ENCODE peak calls at places on chromosomes 1 and 21, in ten cellular contexts. J, W, M, P, O, X, R, Q, Z and H are unnamed samples.

GRCh38 chr1:206895320-206895719 is 1.9 kb upstream of the IL24 start:
- DNase-seq in J (no peak), W (no peak), M (no peak), P (no peak), O (no peak), X (no peak), R (no peak), Q (no peak), Z (no peak), H (no peak)

GRCh38 chr1:17922833-17923232 is 167.7 kb downstream of the ACTL8 start:
- DNase-seq in J (no peak), W (no peak), M (peak), P (peak), O (no peak), X (peak), R (no peak), Q (peak), Z (peak), H (no peak)

GRCh38 chr1:19758227-19758830 is 41.4 kb downstream of the TMCO4 start:
- DNase-seq in J (no peak), W (no peak), M (no peak), P (no peak), O (peak), X (no peak), R (no peak), Q (peak), Z (no peak), H (peak)

GRCh38 chr1:203519896-203520295 is 25.9 kb downstream of the OPTC start:
- DNase-seq in J (no peak), W (no peak), M (no peak), P (no peak), O (no peak), X (no peak), R (no peak), Q (no peak), Z (no peak), H (no peak)

GRCh38 chr1:224650329-224650728 is 34.2 kb downstream of the CNIH3 start:
- DNase-seq in J (no peak), W (no peak), M (no peak), P (no peak), O (no peak), X (no peak), R (no peak), Q (no peak), Z (no peak), H (no peak)

GRCh38 chr1:201985355-201985754 is 2.9 kb downstream of the RNPEP start:
- DNase-seq in J (no peak), W (no peak), M (no peak), P (no peak), O (no peak), X (no peak), R (no peak), Q (no peak), Z (no peak), H (no peak)

GRCh38 chr1:26748351-26748750 is 39.4 kb upstream of the PIGV start:
- DNase-seq in J (no peak), W (no peak), M (no peak), P (no peak), O (no peak), X (no peak), R (no peak), Q (no peak), Z (no peak), H (no peak)

GRCh38 chr1:212692774-212693644 is 6.6 kb downstream of the BATF3 start:
- DNase-seq in J (no peak), W (no peak), M (no peak), P (no peak), O (no peak), X (no peak), R (no peak), Q (no peak), Z (no peak), H (no peak)

GRCh38 chr1:200776949-200777348 is 38.3 kb downstream of the CAMSAP2 start:
- DNase-seq in J (no peak), W (no peak), M (no peak), P (no peak), O (peak), X (no peak), R (no peak), Q (no peak), Z (no peak), H (peak)

GRCh38 chr1:155910621-155911121 is 478 bp downstream of the RIT1 start:
- DNase-seq in J (no peak), W (no peak), M (no peak), P (no peak), O (no peak), X (peak), R (peak), Q (peak), Z (peak), H (peak)

GRCh38 chr1:176466514-176466913 is 3.5 kb downstream of the PAPPA2 start:
- DNase-seq in J (no peak), W (no peak), M (no peak), P (peak), O (no peak), X (no peak), R (no peak), Q (no peak), Z (no peak), H (no peak)

GRCh38 chr1:119160435-119160834 is 20.0 kb upstream of the WARS2 start:
- DNase-seq in J (no peak), W (no peak), M (no peak), P (no peak), O (peak), X (no peak), R (no peak), Q (no peak), Z (no peak), H (no peak)

GRCh38 chr1:41802532-41803501 is 115.9 kb downstream of the HIVEP3 start:
- DNase-seq in J (no peak), W (peak), M (no peak), P (no peak), O (no peak), X (no peak), R (no peak), Q (no peak), Z (peak), H (no peak)

GRCh38 chr1:201673912-201674311 is 135.0 kb downstream of the NAV1 start:
- DNase-seq in J (no peak), W (no peak), M (no peak), P (no peak), O (no peak), X (peak), R (no peak), Q (no peak), Z (no peak), H (no peak)

GRCh38 chr1:183832472-183832871 is 27.6 kb downstream of the RGL1 start:
- DNase-seq in J (no peak), W (no peak), M (no peak), P (no peak), O (no peak), X (no peak), R (no peak), Q (no peak), Z (no peak), H (no peak)

GRCh38 chr1:103949714-103950113 is 200.0 kb downstream of the AMY1C start:
- DNase-seq in J (no peak), W (no peak), M (no peak), P (no peak), O (no peak), X (no peak), R (no peak), Q (no peak), Z (no peak), H (no peak)

GRCh38 chr21:23725576-23725975 is 1881.7 kb downstream of the MRPL39 start:
- DNase-seq in J (no peak), W (no peak), M (no peak), P (no peak), O (no peak), X (no peak), R (no peak), Q (no peak), Z (no peak), H (no peak)

GRCh38 chr1:206866062-206866461 is 639 bp downstream of the IL20 start:
- DNase-seq in J (no peak), W (no peak), M (no peak), P (no peak), O (peak), X (no peak), R (no peak), Q (peak), Z (no peak), H (peak)

GRCh38 chr1:23651069-23651808 is 40.4 kb upstream of the RPL11 start:
- DNase-seq in J (no peak), W (no peak), M (no peak), P (no peak), O (no peak), X (peak), R (no peak), Q (peak), Z (no peak), H (no peak)

GRCh38 chr1:116284819-116285390 is 88.1 kb upstream of the ATP1A1 start:
- DNase-seq in J (no peak), W (no peak), M (no peak), P (no peak), O (no peak), X (no peak), R (no peak), Q (no peak), Z (no peak), H (no peak)

GRCh38 chr1:153192697-153193096 is 10.5 kb upstream of the LELP1 start:
- DNase-seq in J (no peak), W (no peak), M (no peak), P (peak), O (peak), X (peak), R (no peak), Q (no peak), Z (no peak), H (no peak)

GRCh38 chr1:27007909-27008582 is 4.6 kb downstream of the TENT5B start:
- DNase-seq in J (no peak), W (no peak), M (no peak), P (no peak), O (peak), X (peak), R (no peak), Q (no peak), Z (no peak), H (peak)

GRCh38 chr1:162213281-162213909 is 143.9 kb downstream of the NOS1AP start:
- DNase-seq in J (no peak), W (no peak), M (no peak), P (no peak), O (peak), X (peak), R (no peak), Q (peak), Z (peak), H (peak)

GRCh38 chr1:54627181-54627580 is 3.9 kb upstream of the FAM151A start:
- DNase-seq in J (no peak), W (no peak), M (no peak), P (no peak), O (no peak), X (no peak), R (no peak), Q (no peak), Z (no peak), H (no peak)

GRCh38 chr1:61182049-61182448 is 99.7 kb downstream of the NFIA start:
- DNase-seq in J (no peak), W (no peak), M (no peak), P (no peak), O (peak), X (no peak), R (no peak), Q (peak), Z (no peak), H (peak)

GRCh38 chr1:53519412-53519811 is 60.2 kb downstream of the DMRTB1 start:
- DNase-seq in J (no peak), W (no peak), M (no peak), P (no peak), O (peak), X (no peak), R (no peak), Q (no peak), Z (no peak), H (no peak)

GRCh38 chr1:174040387-174040786 is 18.2 kb upstream of the RC3H1 start:
- DNase-seq in J (no peak), W (no peak), M (no peak), P (peak), O (peak), X (no peak), R (no peak), Q (peak), Z (no peak), H (peak)

GRCh38 chr1:109787211-109787844 is 23.6 kb upstream of the EPS8L3 start:
- DNase-seq in J (no peak), W (no peak), M (no peak), P (no peak), O (peak), X (no peak), R (no peak), Q (no peak), Z (peak), H (peak)

GRCh38 chr1:204188959-204189639 is 7.2 kb downstream of the KISS1 start:
- DNase-seq in J (no peak), W (no peak), M (no peak), P (no peak), O (no peak), X (no peak), R (peak), Q (no peak), Z (no peak), H (no peak)